ENCODE peak calls at places on chromosomes 16 and 17, in four cellular contexts. One of them, this sample, is unnamed.

GRCh38 chr17:49252148-49252682 is 21.6 kb upstream of the PHOSPHO1 start:
- DNase-seq in K562: peak
- DNase-seq in H1: no peak
- DNase-seq in HCT116: no peak
- DNase-seq in this sample: no peak

GRCh38 chr16:1533443-1533951 is at the start of gene TMEM204:
- DNase-seq in K562: no peak
- DNase-seq in HCT116: no peak
- DNase-seq in H1: no peak
- DNase-seq in this sample: no peak

GRCh38 chr17:31496601-31497000 is 105.1 kb downstream of the RAB11FIP4 start:
- DNase-seq in H1: no peak
- DNase-seq in HCT116: no peak
- DNase-seq in K562: no peak
- DNase-seq in this sample: no peak

GRCh38 chr17:39169518-39169917 is 3.6 kb upstream of the ARL5C start:
- DNase-seq in H1: no peak
- DNase-seq in K562: no peak
- DNase-seq in HCT116: no peak
- DNase-seq in this sample: no peak

GRCh38 chr16:74225278-74225677 is 71.3 kb upstream of the PSMD7 start:
- DNase-seq in HCT116: no peak
- DNase-seq in H1: no peak
- DNase-seq in K562: no peak
- DNase-seq in this sample: no peak

GRCh38 chr17:36072431-36073121 is 8.5 kb downstream of the CCL18 start:
- DNase-seq in HCT116: peak
- DNase-seq in K562: peak
- DNase-seq in H1: peak
- DNase-seq in this sample: peak

GRCh38 chr16:87930456-87930855 is 5.9 kb downstream of the CA5A start:
- DNase-seq in H1: no peak
- DNase-seq in HCT116: no peak
- DNase-seq in K562: peak
- DNase-seq in this sample: no peak

GRCh38 chr16:73086108-73086507 is 38.2 kb upstream of the ZFHX3 start:
- DNase-seq in K562: no peak
- DNase-seq in H1: no peak
- DNase-seq in HCT116: no peak
- DNase-seq in this sample: no peak

GRCh38 chr16:47731252-47731651 is 270.1 kb downstream of the PHKB start:
- DNase-seq in H1: no peak
- DNase-seq in K562: no peak
- DNase-seq in HCT116: no peak
- DNase-seq in this sample: no peak

GRCh38 chr16:55280622-55281021 is 43.4 kb upstream of the IRX6 start:
- DNase-seq in K562: no peak
- DNase-seq in H1: no peak
- DNase-seq in HCT116: no peak
- DNase-seq in this sample: no peak

GRCh38 chr16:51757921-51758479 is 606.9 kb upstream of the SALL1 start:
- DNase-seq in HCT116: no peak
- DNase-seq in H1: no peak
- DNase-seq in K562: no peak
- DNase-seq in this sample: no peak
- TF ChIP-seq JUND in HCT116: no peak
- TF ChIP-seq JUND in H1: no peak
- TF ChIP-seq JUND in K562: no peak
- TF ChIP-seq JUND in this sample: no peak

GRCh38 chr17:45895969-45896793 is 1.8 kb downstream of the MAPT start:
- DNase-seq in HCT116: no peak
- DNase-seq in H1: no peak
- DNase-seq in K562: no peak
- DNase-seq in this sample: peak
- TF ChIP-seq JUND in HCT116: no peak
- TF ChIP-seq JUND in H1: no peak
- TF ChIP-seq JUND in K562: no peak
- TF ChIP-seq JUND in this sample: no peak

GRCh38 chr16:77660311-77660710 is 62.0 kb upstream of the NUDT7 start:
- DNase-seq in HCT116: peak
- DNase-seq in H1: no peak
- DNase-seq in K562: peak
- DNase-seq in this sample: peak
- TF ChIP-seq JUND in HCT116: no peak
- TF ChIP-seq JUND in H1: no peak
- TF ChIP-seq JUND in K562: no peak
- TF ChIP-seq JUND in this sample: no peak

GRCh38 chr17:27259356-27259755 is 34.6 kb upstream of the WSB1 start:
- DNase-seq in HCT116: no peak
- DNase-seq in K562: no peak
- DNase-seq in H1: no peak
- DNase-seq in this sample: no peak
- TF ChIP-seq JUND in HCT116: no peak
- TF ChIP-seq JUND in K562: no peak
- TF ChIP-seq JUND in H1: no peak
- TF ChIP-seq JUND in this sample: no peak

DNA sequence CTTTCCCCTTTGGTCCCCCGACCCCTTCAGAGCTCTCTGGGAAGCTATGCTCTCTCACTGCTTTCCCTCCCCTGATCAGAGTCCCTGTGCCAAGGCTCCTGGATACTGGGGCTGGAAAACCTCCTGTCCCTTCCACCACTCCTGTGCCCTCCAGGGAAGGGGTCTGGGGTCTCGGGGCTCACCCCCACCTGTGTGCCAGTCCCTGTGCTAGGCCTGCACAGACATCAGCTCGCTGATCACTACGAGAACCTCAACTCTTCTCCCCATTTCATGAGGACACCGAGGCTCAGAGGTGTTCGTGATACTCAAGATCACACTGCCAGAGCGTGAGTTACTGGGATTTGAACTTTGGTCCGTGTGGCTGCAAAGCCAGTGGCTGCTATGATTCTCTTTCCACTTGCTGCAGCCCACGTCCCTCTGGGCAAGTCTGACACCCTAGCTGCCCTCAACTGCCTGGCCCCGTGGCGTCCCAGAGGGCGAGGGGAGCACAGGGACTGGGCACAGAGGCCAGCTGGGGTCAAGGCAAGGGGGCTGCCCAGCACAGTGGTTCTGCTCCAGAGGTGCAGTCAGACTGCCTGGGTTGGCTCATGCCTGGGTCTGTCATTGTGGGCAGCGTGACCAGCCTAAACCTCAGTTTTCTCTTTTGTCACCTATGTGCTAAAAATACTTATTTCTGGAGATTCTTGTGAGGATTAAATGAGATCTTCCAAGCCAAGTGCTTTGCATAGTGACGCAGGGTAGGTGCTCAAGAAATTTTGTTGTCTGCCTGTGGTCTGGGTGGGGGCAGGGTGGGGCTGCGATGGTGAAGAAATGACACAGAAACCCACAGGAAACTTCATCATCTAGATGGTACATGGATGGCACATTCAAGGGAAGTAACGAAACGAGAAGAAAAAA is 43.9 kb upstream of the TOB1 start:
- DNase-seq in K562: no peak
- DNase-seq in HCT116: no peak
- DNase-seq in H1: no peak
- DNase-seq in this sample: no peak
- TF ChIP-seq JUND in K562: no peak
- TF ChIP-seq JUND in HCT116: no peak
- TF ChIP-seq JUND in H1: no peak
- TF ChIP-seq JUND in this sample: no peak

GRCh38 chr17:12536021-12536420 is 129.7 kb upstream of the MYOCD start:
- DNase-seq in H1: no peak
- DNase-seq in HCT116: no peak
- DNase-seq in K562: no peak
- DNase-seq in this sample: no peak
- TF ChIP-seq JUND in H1: no peak
- TF ChIP-seq JUND in HCT116: no peak
- TF ChIP-seq JUND in K562: no peak
- TF ChIP-seq JUND in this sample: no peak

DNA sequence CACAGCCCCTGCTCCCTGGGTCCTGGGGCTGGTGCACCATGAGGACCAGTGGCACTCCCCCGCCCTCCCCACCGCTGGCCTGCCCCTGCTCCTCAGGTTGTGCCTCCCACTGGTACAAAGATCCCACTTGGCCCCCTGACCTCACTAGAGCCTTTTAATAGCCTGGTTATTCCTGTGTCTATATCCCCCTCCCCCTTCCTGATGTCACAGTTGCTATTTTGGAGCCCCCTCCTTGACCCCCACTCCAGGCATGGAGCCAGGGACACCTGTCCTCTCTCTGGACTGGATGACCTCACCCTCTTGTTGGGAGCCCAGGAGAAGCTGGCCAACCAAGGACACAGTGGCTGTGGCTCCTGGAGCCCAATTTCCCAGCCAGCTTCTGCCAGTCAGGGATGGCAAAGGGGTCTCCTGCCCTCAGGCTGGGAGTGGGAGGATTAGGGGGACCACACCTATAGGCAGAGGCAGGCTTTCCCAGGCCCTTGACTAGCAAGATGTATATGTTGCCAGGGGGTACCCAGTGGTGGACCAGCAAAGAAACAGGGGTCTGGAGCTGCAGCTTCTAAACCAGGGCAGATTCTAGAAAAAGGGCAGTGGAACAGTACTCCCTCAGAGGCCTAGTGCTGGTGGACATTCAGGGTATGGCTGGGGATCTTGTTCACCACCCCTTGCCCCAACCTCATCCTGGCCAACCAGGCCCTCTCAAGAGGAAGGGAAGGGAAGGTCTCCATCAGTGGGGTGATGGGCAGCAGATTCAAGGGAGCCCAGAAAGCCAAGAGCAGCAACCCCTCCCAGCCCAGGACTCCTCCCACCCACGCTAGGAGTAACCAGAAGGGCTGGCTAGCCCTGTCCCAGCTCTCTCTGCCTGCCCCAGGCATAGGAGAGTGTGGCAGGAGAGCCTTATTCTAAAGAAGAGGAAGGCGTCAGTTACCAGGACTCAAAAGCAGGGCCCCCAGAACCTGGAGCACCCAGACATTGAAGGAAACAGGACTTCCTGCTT is 10.9 kb downstream of the HDAC5 start:
- DNase-seq in K562: peak
- DNase-seq in H1: no peak
- DNase-seq in HCT116: no peak
- DNase-seq in this sample: peak
- TF ChIP-seq JUND in K562: no peak
- TF ChIP-seq JUND in H1: no peak
- TF ChIP-seq JUND in HCT116: no peak
- TF ChIP-seq JUND in this sample: no peak